ENCODE peak calls at places on chromosomes 5 and 9, in four cellular contexts. V is Right ventricle myocardium superior, A is GM04504, L is kidney glomerular epithelial cell. X is an unnamed sample.
A peak's percentile ranks its signal among the peaks of the same experiment; 100 is the strongest.

GRCh38 chr5:52893105-52893504 is 96.0 kb upstream of the ITGA2 start:
- DNase-seq in V (no peak), A (peak; percentile 31), L (peak; percentile 14), X (no peak)

GRCh38 chr5:42612997-42613396 is 143.6 kb upstream of the CCDC152 start:
- DNase-seq in V (no peak), L (peak; percentile 24), A (peak; percentile 10), X (no peak)

GRCh38 chr9:1837453-1838084 is 177.6 kb upstream of the SMARCA2 start:
- DNase-seq in A (peak; percentile 6), L (no peak), V (no peak), X (no peak)

GRCh38 chr5:60257852-60258251 is 364.3 kb upstream of the PDE4D start:
- DNase-seq in A (no peak), V (no peak), L (no peak), X (no peak)

GRCh38 chr5:172453986-172454354 is 355 bp downstream of the SH3PXD2B start:
- DNase-seq in L (no peak), A (no peak), V (no peak), X (no peak)

GRCh38 chr5:98587166-98587565 is 186.3 kb upstream of the RGMB start:
- DNase-seq in L (no peak), A (no peak), V (no peak), X (no peak)

GRCh38 chr9:128550770-128551651 is 1.4 kb upstream of the SPTAN1 start:
- DNase-seq in V (peak; percentile 50), A (no peak), L (peak; percentile 59), X (no peak)

GRCh38 chr5:94830520-94830919 is 212.1 kb downstream of the SLF1 start:
- DNase-seq in V (no peak), A (no peak), L (peak; percentile 1), X (no peak)

GRCh38 chr5:93053825-93054224 is 527.2 kb downstream of the NR2F1-AS1 start:
- DNase-seq in L (no peak), V (no peak), A (no peak), X (no peak)